ENCODE peak calls at places on chromosomes 16 and 17, in five cellular contexts. H is fibroblast of gingiva, S is BJ, P is EL, W is stomach. I is an unnamed sample.

GRCh38 chr17:57391076-57391825 is 134.9 kb downstream of the MSI2 start:
- DNase-seq in H (no peak), S (no peak), P (no peak), W (no peak), I (peak; percentile 79)

GRCh38 chr16:89586853-89587252 is 11.3 kb downstream of the CPNE7 start:
- DNase-seq in H (no peak), S (no peak), P (no peak), W (peak; percentile 57), I (no peak)

GRCh38 chr16:30893082-30893743 is 664 bp downstream of the BCL7C start:
- DNase-seq in H (no peak), S (no peak), P (no peak), W (no peak), I (no peak)

GRCh38 chr17:80512233-80512632 is 32.4 kb upstream of the RPTOR start:
- DNase-seq in H (no peak), S (no peak), P (peak; percentile 86), W (no peak), I (peak; percentile 75)

GRCh38 chr16:85729907-85730465 is 20.9 kb downstream of the C16orf74 start:
- DNase-seq in H (no peak), S (no peak), P (no peak), W (no peak), I (no peak)

GRCh38 chr16:19239756-19240155 is 45.8 kb upstream of the CLEC19A start:
- DNase-seq in H (no peak), S (no peak), P (no peak), W (no peak), I (no peak)

GRCh38 chr17:42363767-42364585 is 24.3 kb downstream of the STAT3 start:
- DNase-seq in H (peak; percentile 76), S (no peak), P (peak; percentile 52), W (no peak), I (no peak)

GRCh38 chr16:24288516-24288915 is 32.4 kb downstream of the CACNG3 start:
- DNase-seq in H (no peak), S (no peak), P (no peak), W (no peak), I (no peak)

GRCh38 chr16:13453938-13454553 is 465.9 kb upstream of the ERCC4 start:
- DNase-seq in H (no peak), S (no peak), P (no peak), W (peak; percentile 33), I (peak; percentile 61)

GRCh38 chr16:6643083-6643686 is 689.5 kb upstream of the RBFOX1 start:
- DNase-seq in H (peak; percentile 35), S (peak; percentile 4), P (peak; percentile 41), W (peak; percentile 47), I (peak; percentile 46)

GRCh38 chr17:54426287-54426886 is 474.3 kb upstream of the TOM1L1 start:
- DNase-seq in H (no peak), S (no peak), P (no peak), W (no peak), I (peak; percentile 0)

GRCh38 chr16:31504159-31504558 is 4.0 kb downstream of the RUSF1 start:
- DNase-seq in H (no peak), S (no peak), P (no peak), W (no peak), I (no peak)

GRCh38 chr16:14500791-14501190 is 129.3 kb downstream of the PARN start:
- DNase-seq in H (peak; percentile 39), S (no peak), P (no peak), W (no peak), I (peak; percentile 43)

GRCh38 chr17:56083475-56083874 is 69.8 kb upstream of the ANKFN1 start:
- DNase-seq in H (no peak), S (no peak), P (no peak), W (no peak), I (no peak)

GRCh38 chr16:84207266-84207665 is 16.3 kb downstream of the ADAD2 start:
- DNase-seq in H (no peak), S (no peak), P (no peak), W (no peak), I (no peak)

GRCh38 chr16:1189455-1189854 is 35.6 kb downstream of the TPSG1 start:
- DNase-seq in H (no peak), S (no peak), P (no peak), W (no peak), I (no peak)

GRCh38 chr16:3696425-3697218 is 20.7 kb downstream of the TRAP1 start:
- DNase-seq in H (peak; percentile 92), S (peak; percentile 86), P (peak; percentile 87), W (peak; percentile 34), I (peak; percentile 61)

GRCh38 chr16:70704586-70704985 is 18.7 kb upstream of the MTSS2 start:
- DNase-seq in H (no peak), S (no peak), P (no peak), W (no peak), I (no peak)

GRCh38 chr17:40015005-40015997 is at the start of gene CSF3:
- DNase-seq in H (no peak), S (no peak), P (no peak), W (peak; percentile 43), I (peak; percentile 69)

GRCh38 chr17:61284174-61284573 is 115.5 kb upstream of the TBX2 start:
- DNase-seq in H (no peak), S (peak; percentile 64), P (peak; percentile 92), W (no peak), I (peak; percentile 87)

I was measured in LHCN-M2.